ENCODE peak calls at places on chromosomes 13 and 19, in eight cellular contexts. One of them, this sample, is unnamed. For H3K27me3, the result is how much of the 10 kb centered on the place peaks cover.

GRCh38 chr13:75226755-75227435 is 255.1 kb downstream of the TBC1D4 start:
- DNase-seq in GM23248: peak
- DNase-seq in ovary: no peak
- DNase-seq in adrenal gland: no peak
- DNase-seq in uterus: no peak
- DNase-seq in CD8-positive, alpha-beta T cell: no peak
- DNase-seq in heart right ventricle: no peak
- DNase-seq in H1: no peak
- DNase-seq in this sample: no peak

GRCh38 chr19:48818234-48818823 is 7.5 kb upstream of the BCAT2 start:
- DNase-seq in GM23248: no peak
- DNase-seq in ovary: no peak
- DNase-seq in adrenal gland: no peak
- DNase-seq in uterus: no peak
- DNase-seq in CD8-positive, alpha-beta T cell: no peak
- DNase-seq in heart right ventricle: no peak
- DNase-seq in H1: no peak
- DNase-seq in this sample: no peak

GRCh38 chr19:572891-573825 is 762 bp downstream of the BSG start:
- DNase-seq in GM23248: peak
- DNase-seq in ovary: peak
- DNase-seq in adrenal gland: peak
- DNase-seq in uterus: peak
- DNase-seq in CD8-positive, alpha-beta T cell: no peak
- DNase-seq in heart right ventricle: peak
- DNase-seq in H1: no peak
- DNase-seq in this sample: peak

GRCh38 chr13:96650301-96650886 is 343.9 kb downstream of the OXGR1 start:
- DNase-seq in GM23248: peak
- DNase-seq in ovary: no peak
- DNase-seq in adrenal gland: no peak
- DNase-seq in uterus: no peak
- DNase-seq in CD8-positive, alpha-beta T cell: no peak
- DNase-seq in heart right ventricle: no peak
- DNase-seq in H1: no peak
- DNase-seq in this sample: no peak

GRCh38 chr19:3055741-3056453 is 6.4 kb downstream of the TLE5 start:
- DNase-seq in GM23248: no peak
- DNase-seq in ovary: peak
- DNase-seq in adrenal gland: no peak
- DNase-seq in uterus: peak
- DNase-seq in CD8-positive, alpha-beta T cell: no peak
- DNase-seq in heart right ventricle: no peak
- DNase-seq in H1: no peak
- DNase-seq in this sample: peak

GRCh38 chr19:18203408-18203862 is 407 bp downstream of the RAB3A start:
- DNase-seq in GM23248: peak
- DNase-seq in ovary: peak
- DNase-seq in adrenal gland: peak
- DNase-seq in uterus: no peak
- DNase-seq in CD8-positive, alpha-beta T cell: no peak
- DNase-seq in heart right ventricle: peak
- DNase-seq in H1: no peak
- DNase-seq in this sample: peak

GRCh38 chr19:13588953-13589833 is 82.9 kb upstream of the CACNA1A start:
- DNase-seq in GM23248: peak
- DNase-seq in ovary: peak
- DNase-seq in adrenal gland: peak
- DNase-seq in uterus: peak
- DNase-seq in CD8-positive, alpha-beta T cell: peak
- DNase-seq in heart right ventricle: peak
- DNase-seq in H1: peak
- DNase-seq in this sample: peak

GRCh38 chr13:78540424-78540823 is 62.9 kb downstream of the POU4F1 start:
- DNase-seq in GM23248: no peak
- DNase-seq in ovary: no peak
- DNase-seq in adrenal gland: no peak
- DNase-seq in uterus: no peak
- DNase-seq in CD8-positive, alpha-beta T cell: no peak
- DNase-seq in heart right ventricle: no peak
- DNase-seq in H1: no peak
- DNase-seq in this sample: no peak

GRCh38 chr13:109655206-109655600 is 131.2 kb downstream of the IRS2 start:
- DNase-seq in GM23248: no peak
- DNase-seq in ovary: no peak
- DNase-seq in adrenal gland: no peak
- DNase-seq in uterus: no peak
- DNase-seq in CD8-positive, alpha-beta T cell: no peak
- DNase-seq in heart right ventricle: no peak
- DNase-seq in H1: no peak
- DNase-seq in this sample: no peak

GRCh38 chr13:96817336-96817941 is 176.8 kb downstream of the OXGR1 start:
- DNase-seq in GM23248: peak
- DNase-seq in ovary: no peak
- DNase-seq in adrenal gland: no peak
- DNase-seq in uterus: no peak
- DNase-seq in CD8-positive, alpha-beta T cell: no peak
- DNase-seq in heart right ventricle: no peak
- DNase-seq in H1: no peak
- DNase-seq in this sample: no peak

GRCh38 chr13:45456196-45456972 is 8.4 kb upstream of the COG3 start:
- DNase-seq in GM23248: peak
- DNase-seq in ovary: no peak
- DNase-seq in adrenal gland: no peak
- DNase-seq in uterus: no peak
- DNase-seq in CD8-positive, alpha-beta T cell: no peak
- DNase-seq in heart right ventricle: no peak
- DNase-seq in H1: no peak
- DNase-seq in this sample: no peak

GRCh38 chr19:10871711-10872550 is 578 bp downstream of the CARM1 start:
- DNase-seq in GM23248: peak
- DNase-seq in ovary: peak
- DNase-seq in adrenal gland: peak
- DNase-seq in uterus: peak
- DNase-seq in CD8-positive, alpha-beta T cell: no peak
- DNase-seq in heart right ventricle: peak
- DNase-seq in H1: no peak
- DNase-seq in this sample: peak

GRCh38 chr19:13014921-13015280 is 19.6 kb downstream of the NFIX start:
- DNase-seq in GM23248: peak
- DNase-seq in ovary: no peak
- DNase-seq in adrenal gland: no peak
- DNase-seq in uterus: no peak
- DNase-seq in CD8-positive, alpha-beta T cell: no peak
- DNase-seq in heart right ventricle: no peak
- DNase-seq in H1: no peak
- DNase-seq in this sample: no peak

GRCh38 chr19:7924651-7925170 is 1.2 kb downstream of the CTXN1 start:
- DNase-seq in GM23248: no peak
- DNase-seq in ovary: peak
- DNase-seq in adrenal gland: peak
- DNase-seq in uterus: no peak
- DNase-seq in CD8-positive, alpha-beta T cell: no peak
- DNase-seq in heart right ventricle: no peak
- DNase-seq in H1: no peak
- DNase-seq in this sample: peak

GRCh38 chr19:15810335-15810734 is 5.1 kb downstream of the OR10H1 start:
- DNase-seq in GM23248: peak
- DNase-seq in ovary: peak
- DNase-seq in adrenal gland: no peak
- DNase-seq in uterus: peak
- DNase-seq in CD8-positive, alpha-beta T cell: no peak
- DNase-seq in heart right ventricle: no peak
- DNase-seq in H1: no peak
- DNase-seq in this sample: no peak

GRCh38 chr13:96540656-96541055 is 450.7 kb downstream of the HS6ST3 start:
- DNase-seq in GM23248: no peak
- DNase-seq in ovary: no peak
- DNase-seq in adrenal gland: no peak
- DNase-seq in uterus: no peak
- DNase-seq in CD8-positive, alpha-beta T cell: no peak
- DNase-seq in heart right ventricle: no peak
- DNase-seq in H1: no peak
- DNase-seq in this sample: no peak

GRCh38 chr19:10093295-10094186 is 7.4 kb downstream of the SHFL start:
- DNase-seq in GM23248: peak
- DNase-seq in ovary: peak
- DNase-seq in adrenal gland: peak
- DNase-seq in uterus: no peak
- DNase-seq in CD8-positive, alpha-beta T cell: no peak
- DNase-seq in heart right ventricle: no peak
- DNase-seq in H1: no peak
- DNase-seq in this sample: no peak

GRCh38 chr19:17337675-17338439 is 504 bp downstream of the GTPBP3 start:
- DNase-seq in GM23248: peak
- DNase-seq in ovary: no peak
- DNase-seq in adrenal gland: no peak
- DNase-seq in uterus: no peak
- DNase-seq in CD8-positive, alpha-beta T cell: no peak
- DNase-seq in heart right ventricle: no peak
- DNase-seq in H1: no peak
- DNase-seq in this sample: no peak

GRCh38 chr19:32824136-32824835 is 45.3 kb downstream of the SLC7A9 start:
- DNase-seq in GM23248: no peak
- DNase-seq in ovary: no peak
- DNase-seq in adrenal gland: no peak
- DNase-seq in uterus: no peak
- DNase-seq in CD8-positive, alpha-beta T cell: no peak
- DNase-seq in heart right ventricle: no peak
- DNase-seq in H1: no peak
- DNase-seq in this sample: no peak

GRCh38 chr19:50720181-50720920 is 749 bp upstream of the SHANK1 start:
- DNase-seq in GM23248: peak
- DNase-seq in ovary: no peak
- DNase-seq in adrenal gland: no peak
- DNase-seq in uterus: no peak
- DNase-seq in CD8-positive, alpha-beta T cell: no peak
- DNase-seq in heart right ventricle: no peak
- DNase-seq in H1: no peak
- DNase-seq in this sample: no peak

GRCh38 chr19:50720921-50721291 is 1.3 kb upstream of the SHANK1 start:
- DNase-seq in GM23248: peak
- DNase-seq in ovary: no peak
- DNase-seq in adrenal gland: no peak
- DNase-seq in uterus: no peak
- DNase-seq in CD8-positive, alpha-beta T cell: no peak
- DNase-seq in heart right ventricle: no peak
- DNase-seq in H1: no peak
- DNase-seq in this sample: no peak

GRCh38 chr19:50719119-50719435 is 525 bp downstream of the SHANK1 start:
- DNase-seq in GM23248: no peak
- DNase-seq in ovary: no peak
- DNase-seq in adrenal gland: no peak
- DNase-seq in uterus: no peak
- DNase-seq in CD8-positive, alpha-beta T cell: no peak
- DNase-seq in heart right ventricle: no peak
- DNase-seq in H1: no peak
- DNase-seq in this sample: no peak

GRCh38 chr19:50718255-50719118 is 1.1 kb downstream of the SHANK1 start:
- DNase-seq in GM23248: peak
- DNase-seq in ovary: no peak
- DNase-seq in adrenal gland: no peak
- DNase-seq in uterus: no peak
- DNase-seq in CD8-positive, alpha-beta T cell: no peak
- DNase-seq in heart right ventricle: no peak
- DNase-seq in H1: no peak
- DNase-seq in this sample: no peak

GRCh38 chr19:50719566-50719965 is at the start of gene SHANK1:
- DNase-seq in GM23248: peak
- DNase-seq in ovary: no peak
- DNase-seq in adrenal gland: no peak
- DNase-seq in uterus: no peak
- DNase-seq in CD8-positive, alpha-beta T cell: no peak
- DNase-seq in heart right ventricle: no peak
- DNase-seq in H1: no peak
- DNase-seq in this sample: no peak
- H3K27me3 ChIP-seq in GM23248: under half
- H3K27me3 ChIP-seq in ovary: under half
- H3K27me3 ChIP-seq in adrenal gland: under half
- H3K27me3 ChIP-seq in uterus: under half
- H3K27me3 ChIP-seq in CD8-positive, alpha-beta T cell: under half
- H3K27me3 ChIP-seq in heart right ventricle: half or more
- H3K27me3 ChIP-seq in H1: under half
- H3K27me3 ChIP-seq in this sample: half or more

GRCh38 chr13:20121154-20121515 is 39.7 kb downstream of the GJA3 start:
- DNase-seq in GM23248: peak
- DNase-seq in ovary: no peak
- DNase-seq in adrenal gland: peak
- DNase-seq in uterus: no peak
- DNase-seq in CD8-positive, alpha-beta T cell: no peak
- DNase-seq in heart right ventricle: no peak
- DNase-seq in H1: no peak
- DNase-seq in this sample: no peak
- H3K4me3 ChIP-seq in GM23248: peak
- H3K4me3 ChIP-seq in ovary: no peak
- H3K4me3 ChIP-seq in adrenal gland: no peak
- H3K4me3 ChIP-seq in uterus: no peak
- H3K4me3 ChIP-seq in CD8-positive, alpha-beta T cell: no peak
- H3K4me3 ChIP-seq in heart right ventricle: no peak
- H3K4me3 ChIP-seq in H1: no peak
- H3K4me3 ChIP-seq in this sample: no peak

GRCh38 chr13:32318072-32318471 is 2.8 kb downstream of the BRCA2 start:
- DNase-seq in GM23248: no peak
- DNase-seq in ovary: no peak
- DNase-seq in adrenal gland: no peak
- DNase-seq in uterus: no peak
- DNase-seq in CD8-positive, alpha-beta T cell: no peak
- DNase-seq in heart right ventricle: no peak
- DNase-seq in H1: no peak
- DNase-seq in this sample: no peak
- H3K27me3 ChIP-seq in GM23248: under half
- H3K27me3 ChIP-seq in ovary: under half
- H3K27me3 ChIP-seq in adrenal gland: under half
- H3K27me3 ChIP-seq in uterus: under half
- H3K27me3 ChIP-seq in CD8-positive, alpha-beta T cell: under half
- H3K27me3 ChIP-seq in heart right ventricle: under half
- H3K27me3 ChIP-seq in H1: under half
- H3K27me3 ChIP-seq in this sample: under half

DNA sequence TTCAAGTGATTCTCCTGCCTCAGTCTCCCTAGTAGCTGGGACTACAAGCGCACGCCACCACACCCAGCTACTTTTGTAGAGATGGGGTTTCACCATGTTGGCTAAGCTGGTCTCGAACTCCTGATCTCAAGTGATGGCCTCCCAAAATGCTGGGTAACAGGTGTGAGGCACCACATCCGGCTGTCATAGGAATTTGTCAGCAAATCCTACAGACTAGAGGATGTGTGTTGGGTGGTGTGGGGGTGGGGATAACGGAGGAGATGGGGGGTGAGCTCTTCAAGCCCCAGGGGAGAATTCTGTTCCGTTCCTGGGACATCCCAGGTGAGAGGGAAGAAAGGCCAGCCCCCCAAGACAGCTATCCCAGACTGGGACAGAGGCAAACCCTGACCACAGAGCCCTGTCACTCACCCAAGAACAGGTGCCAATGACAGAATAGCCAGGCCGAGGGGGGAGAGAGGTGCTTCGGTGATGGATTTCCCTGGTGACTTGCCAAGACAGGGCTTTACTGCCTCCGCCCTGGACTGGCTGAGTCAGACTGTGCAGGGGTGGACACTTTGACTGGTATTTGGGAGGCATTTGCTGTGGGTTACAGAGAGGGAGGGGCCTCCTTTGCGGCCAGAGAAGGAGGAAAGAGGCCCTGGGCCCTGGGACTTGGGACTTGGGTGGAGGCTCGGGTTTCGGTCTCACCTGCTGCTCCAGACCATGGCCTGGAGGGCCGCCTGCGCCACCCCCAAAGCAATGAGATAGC is 4.7 kb upstream of the EPS8L1 start:
- DNase-seq in GM23248: peak
- DNase-seq in ovary: no peak
- DNase-seq in adrenal gland: no peak
- DNase-seq in uterus: no peak
- DNase-seq in CD8-positive, alpha-beta T cell: no peak
- DNase-seq in heart right ventricle: no peak
- DNase-seq in H1: no peak
- DNase-seq in this sample: no peak
- H3K4me3 ChIP-seq in GM23248: no peak
- H3K4me3 ChIP-seq in ovary: no peak
- H3K4me3 ChIP-seq in adrenal gland: no peak
- H3K4me3 ChIP-seq in uterus: no peak
- H3K4me3 ChIP-seq in CD8-positive, alpha-beta T cell: no peak
- H3K4me3 ChIP-seq in heart right ventricle: no peak
- H3K4me3 ChIP-seq in H1: no peak
- H3K4me3 ChIP-seq in this sample: no peak

This sample was measured in psoas muscle.